ENCODE peak calls at places on chromosomes 7 and 10, in six cellular contexts. One of them, this sample, is unnamed.

GRCh38 chr10:29811751-29812427 is 177.1 kb upstream of the SVIL start:
- DNase-seq in astrocyte: peak; percentile 99
- DNase-seq in CD4-positive, alpha-beta T cell: no peak
- DNase-seq in lower lobe of right lung: no peak
- DNase-seq in left ventricle myocardium inferior: peak; percentile 15
- DNase-seq in SK-N-SH: peak; percentile 25
- DNase-seq in this sample: peak; percentile 63

GRCh38 chr10:12412671-12413368 is 63.5 kb downstream of the CAMK1D start:
- DNase-seq in SK-N-SH: no peak
- DNase-seq in lower lobe of right lung: no peak
- DNase-seq in astrocyte: no peak
- DNase-seq in CD4-positive, alpha-beta T cell: no peak
- DNase-seq in left ventricle myocardium inferior: no peak
- DNase-seq in this sample: peak; percentile 10

GRCh38 chr10:84088626-84089025 is 50.7 kb upstream of the GHITM start:
- DNase-seq in SK-N-SH: peak; percentile 63
- DNase-seq in left ventricle myocardium inferior: no peak
- DNase-seq in astrocyte: no peak
- DNase-seq in lower lobe of right lung: no peak
- DNase-seq in CD4-positive, alpha-beta T cell: no peak
- DNase-seq in this sample: no peak

GRCh38 chr7:50962962-50963374 is 180.3 kb upstream of the GRB10 start:
- DNase-seq in lower lobe of right lung: peak; percentile 75
- DNase-seq in left ventricle myocardium inferior: peak; percentile 78
- DNase-seq in astrocyte: peak; percentile 63
- DNase-seq in CD4-positive, alpha-beta T cell: no peak
- DNase-seq in SK-N-SH: no peak
- DNase-seq in this sample: peak; percentile 56

GRCh38 chr10:642186-642890 is 47.1 kb downstream of the DIP2C start:
- DNase-seq in lower lobe of right lung: peak; percentile 52
- DNase-seq in SK-N-SH: no peak
- DNase-seq in left ventricle myocardium inferior: no peak
- DNase-seq in CD4-positive, alpha-beta T cell: no peak
- DNase-seq in astrocyte: no peak
- DNase-seq in this sample: no peak

GRCh38 chr7:143384148-143384547 is 3.0 kb downstream of the ZYX start:
- DNase-seq in SK-N-SH: no peak
- DNase-seq in astrocyte: peak; percentile 56
- DNase-seq in lower lobe of right lung: no peak
- DNase-seq in left ventricle myocardium inferior: no peak
- DNase-seq in CD4-positive, alpha-beta T cell: no peak
- DNase-seq in this sample: no peak

GRCh38 chr10:122515588-122516231 is 44.8 kb upstream of the DMBT1 start:
- DNase-seq in SK-N-SH: no peak
- DNase-seq in astrocyte: peak; percentile 75
- DNase-seq in lower lobe of right lung: no peak
- DNase-seq in CD4-positive, alpha-beta T cell: peak; percentile 50
- DNase-seq in left ventricle myocardium inferior: peak; percentile 39
- DNase-seq in this sample: peak; percentile 50

GRCh38 chr7:16839646-16840045 is 34.8 kb upstream of the AGR2 start:
- DNase-seq in left ventricle myocardium inferior: no peak
- DNase-seq in CD4-positive, alpha-beta T cell: no peak
- DNase-seq in astrocyte: peak; percentile 32
- DNase-seq in SK-N-SH: no peak
- DNase-seq in lower lobe of right lung: no peak
- DNase-seq in this sample: no peak

GRCh38 chr10:70684841-70685457 is 12.6 kb downstream of the ADAMTS14 start:
- DNase-seq in left ventricle myocardium inferior: no peak
- DNase-seq in astrocyte: no peak
- DNase-seq in CD4-positive, alpha-beta T cell: no peak
- DNase-seq in lower lobe of right lung: no peak
- DNase-seq in SK-N-SH: no peak
- DNase-seq in this sample: no peak

GRCh38 chr7:37984775-37985390 is 64.4 kb downstream of the EPDR1 start:
- DNase-seq in CD4-positive, alpha-beta T cell: no peak
- DNase-seq in SK-N-SH: no peak
- DNase-seq in astrocyte: no peak
- DNase-seq in lower lobe of right lung: no peak
- DNase-seq in left ventricle myocardium inferior: no peak
- DNase-seq in this sample: no peak

GRCh38 chr10:49000437-49001398 is 61.1 kb upstream of the LRRC18 start:
- DNase-seq in lower lobe of right lung: no peak
- DNase-seq in SK-N-SH: no peak
- DNase-seq in left ventricle myocardium inferior: no peak
- DNase-seq in CD4-positive, alpha-beta T cell: no peak
- DNase-seq in astrocyte: no peak
- DNase-seq in this sample: no peak

GRCh38 chr7:27196287-27196739 is 3.6 kb downstream of the HOXA13 start:
- DNase-seq in lower lobe of right lung: peak; percentile 87
- DNase-seq in SK-N-SH: peak; percentile 83
- DNase-seq in left ventricle myocardium inferior: peak; percentile 83
- DNase-seq in astrocyte: peak; percentile 33
- DNase-seq in CD4-positive, alpha-beta T cell: peak; percentile 77
- DNase-seq in this sample: peak; percentile 88

GRCh38 chr7:94436018-94436604 is 41.4 kb downstream of the COL1A2 start:
- DNase-seq in lower lobe of right lung: no peak
- DNase-seq in astrocyte: no peak
- DNase-seq in CD4-positive, alpha-beta T cell: peak; percentile 12
- DNase-seq in SK-N-SH: peak; percentile 57
- DNase-seq in left ventricle myocardium inferior: no peak
- DNase-seq in this sample: peak; percentile 55

GRCh38 chr10:114083040-114083439 is 39.4 kb downstream of the ADRB1 start:
- DNase-seq in SK-N-SH: no peak
- DNase-seq in astrocyte: no peak
- DNase-seq in CD4-positive, alpha-beta T cell: no peak
- DNase-seq in left ventricle myocardium inferior: no peak
- DNase-seq in lower lobe of right lung: no peak
- DNase-seq in this sample: no peak

GRCh38 chr7:141597966-141598365 is 46.8 kb downstream of the AGK start:
- DNase-seq in CD4-positive, alpha-beta T cell: no peak
- DNase-seq in left ventricle myocardium inferior: no peak
- DNase-seq in lower lobe of right lung: no peak
- DNase-seq in SK-N-SH: no peak
- DNase-seq in astrocyte: no peak
- DNase-seq in this sample: no peak

GRCh38 chr7:106065560-106066500 is 46.3 kb downstream of the SYPL1 start:
- DNase-seq in SK-N-SH: no peak
- DNase-seq in left ventricle myocardium inferior: no peak
- DNase-seq in CD4-positive, alpha-beta T cell: no peak
- DNase-seq in lower lobe of right lung: no peak
- DNase-seq in astrocyte: no peak
- DNase-seq in this sample: no peak

GRCh38 chr7:121020652-121021051 is 32.1 kb downstream of the CPED1 start:
- DNase-seq in left ventricle myocardium inferior: no peak
- DNase-seq in SK-N-SH: no peak
- DNase-seq in astrocyte: peak; percentile 58
- DNase-seq in CD4-positive, alpha-beta T cell: no peak
- DNase-seq in lower lobe of right lung: no peak
- DNase-seq in this sample: no peak

GRCh38 chr7:2017483-2017891 is 215.3 kb downstream of the MAD1L1 start:
- DNase-seq in lower lobe of right lung: peak; percentile 35
- DNase-seq in left ventricle myocardium inferior: peak; percentile 2
- DNase-seq in astrocyte: no peak
- DNase-seq in CD4-positive, alpha-beta T cell: no peak
- DNase-seq in SK-N-SH: peak; percentile 43
- DNase-seq in this sample: no peak

GRCh38 chr7:126450269-126450671 is 802.5 kb downstream of the GRM8 start:
- DNase-seq in lower lobe of right lung: no peak
- DNase-seq in CD4-positive, alpha-beta T cell: no peak
- DNase-seq in left ventricle myocardium inferior: no peak
- DNase-seq in astrocyte: peak; percentile 0
- DNase-seq in SK-N-SH: no peak
- DNase-seq in this sample: no peak

GRCh38 chr7:99551329-99551728 is 585 bp downstream of the FAM200A start:
- DNase-seq in lower lobe of right lung: no peak
- DNase-seq in CD4-positive, alpha-beta T cell: no peak
- DNase-seq in SK-N-SH: peak; percentile 57
- DNase-seq in astrocyte: no peak
- DNase-seq in left ventricle myocardium inferior: no peak
- DNase-seq in this sample: no peak

GRCh38 chr10:30270247-30270646 is 78.8 kb downstream of the MTPAP start:
- DNase-seq in left ventricle myocardium inferior: no peak
- DNase-seq in astrocyte: no peak
- DNase-seq in lower lobe of right lung: no peak
- DNase-seq in CD4-positive, alpha-beta T cell: no peak
- DNase-seq in SK-N-SH: no peak
- DNase-seq in this sample: no peak

GRCh38 chr7:106344861-106345260 is 60.1 kb upstream of the NAMPT start:
- DNase-seq in astrocyte: peak; percentile 46
- DNase-seq in CD4-positive, alpha-beta T cell: no peak
- DNase-seq in lower lobe of right lung: no peak
- DNase-seq in SK-N-SH: no peak
- DNase-seq in left ventricle myocardium inferior: no peak
- DNase-seq in this sample: no peak

GRCh38 chr7:44377681-44378421 is 52.5 kb upstream of the CAMK2B start:
- DNase-seq in lower lobe of right lung: no peak
- DNase-seq in astrocyte: no peak
- DNase-seq in CD4-positive, alpha-beta T cell: no peak
- DNase-seq in SK-N-SH: peak; percentile 26
- DNase-seq in left ventricle myocardium inferior: no peak
- DNase-seq in this sample: no peak

GRCh38 chr7:12458520-12459131 is 55.0 kb upstream of the VWDE start:
- DNase-seq in lower lobe of right lung: no peak
- DNase-seq in left ventricle myocardium inferior: no peak
- DNase-seq in astrocyte: peak; percentile 4
- DNase-seq in CD4-positive, alpha-beta T cell: no peak
- DNase-seq in SK-N-SH: peak; percentile 68
- DNase-seq in this sample: peak; percentile 68

GRCh38 chr10:76291175-76291574 is 859.8 kb downstream of the LRMDA start:
- DNase-seq in CD4-positive, alpha-beta T cell: no peak
- DNase-seq in lower lobe of right lung: no peak
- DNase-seq in astrocyte: no peak
- DNase-seq in left ventricle myocardium inferior: no peak
- DNase-seq in SK-N-SH: no peak
- DNase-seq in this sample: no peak

GRCh38 chr10:5038703-5039102 is 35.0 kb upstream of the AKR1C2 start:
- DNase-seq in astrocyte: peak; percentile 10
- DNase-seq in lower lobe of right lung: no peak
- DNase-seq in left ventricle myocardium inferior: no peak
- DNase-seq in SK-N-SH: no peak
- DNase-seq in CD4-positive, alpha-beta T cell: no peak
- DNase-seq in this sample: no peak

GRCh38 chr7:44264221-44264956 is 61.0 kb downstream of the CAMK2B start:
- DNase-seq in lower lobe of right lung: no peak
- DNase-seq in left ventricle myocardium inferior: no peak
- DNase-seq in SK-N-SH: peak; percentile 89
- DNase-seq in CD4-positive, alpha-beta T cell: no peak
- DNase-seq in astrocyte: no peak
- DNase-seq in this sample: no peak

DNA sequence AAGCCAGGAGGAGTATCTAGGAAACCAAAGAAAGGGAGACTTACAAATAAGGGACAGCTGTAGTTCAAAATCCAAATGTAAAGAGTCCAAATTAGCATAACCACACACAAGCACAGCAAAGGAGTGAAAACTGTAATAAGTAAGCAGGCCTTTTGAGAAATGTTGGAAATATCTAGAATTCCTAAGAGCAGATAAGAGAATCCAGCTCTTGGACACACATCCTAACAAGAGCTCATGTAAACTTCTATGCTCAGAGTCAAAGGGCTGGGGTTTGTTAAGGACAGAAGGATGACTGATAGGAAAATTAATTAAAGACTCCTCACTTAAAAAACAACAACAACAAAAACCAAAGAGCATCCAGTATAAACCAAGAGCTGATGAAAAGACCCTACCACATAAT is 15.7 kb downstream of the ZNF25 start:
- DNase-seq in astrocyte: peak; percentile 35
- DNase-seq in lower lobe of right lung: no peak
- DNase-seq in left ventricle myocardium inferior: no peak
- DNase-seq in SK-N-SH: no peak
- DNase-seq in CD4-positive, alpha-beta T cell: no peak
- DNase-seq in this sample: no peak
- H3K9me3 ChIP-seq in astrocyte: peaks cover 7% of the 10 kb centered on the region
- H3K9me3 ChIP-seq in lower lobe of right lung: peaks cover 9% of the 10 kb centered on the region
- H3K9me3 ChIP-seq in left ventricle myocardium inferior: peaks cover 15% of the 10 kb centered on the region
- H3K9me3 ChIP-seq in SK-N-SH: no peaks in the 10 kb centered on the region
- H3K9me3 ChIP-seq in CD4-positive, alpha-beta T cell: peaks cover 10% of the 10 kb centered on the region
- H3K9me3 ChIP-seq in this sample: no peaks in the 10 kb centered on the region

DNA sequence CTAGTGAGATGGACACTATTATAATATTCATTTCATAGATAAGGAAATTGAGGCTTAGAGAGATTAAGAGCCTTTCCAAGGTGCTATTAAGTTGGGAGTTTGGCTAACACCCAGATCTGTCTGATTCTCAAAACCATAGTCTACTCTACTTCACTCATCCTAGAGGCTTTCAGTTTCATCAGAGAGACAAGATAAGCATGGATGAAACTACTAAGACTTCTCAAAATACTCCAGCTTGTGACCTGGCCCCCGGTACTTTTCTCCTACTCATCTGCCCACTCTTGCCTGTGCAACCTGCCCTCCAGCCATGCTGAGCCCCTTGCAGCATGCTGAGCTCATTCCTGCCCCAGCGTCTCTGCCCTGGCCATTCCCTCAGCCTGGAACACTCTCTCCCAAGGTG is 12.2 kb upstream of the SLC35B4 start:
- DNase-seq in astrocyte: no peak
- DNase-seq in left ventricle myocardium inferior: no peak
- DNase-seq in lower lobe of right lung: no peak
- DNase-seq in CD4-positive, alpha-beta T cell: no peak
- DNase-seq in SK-N-SH: no peak
- DNase-seq in this sample: no peak
- H3K27ac ChIP-seq in astrocyte: no peak overlapping the region
- H3K27ac ChIP-seq in left ventricle myocardium inferior: no peak overlapping the region
- H3K27ac ChIP-seq in lower lobe of right lung: no peak overlapping the region
- H3K27ac ChIP-seq in CD4-positive, alpha-beta T cell: no peak overlapping the region
- H3K27ac ChIP-seq in SK-N-SH: no peak overlapping the region
- H3K27ac ChIP-seq in this sample: no peak overlapping the region

GRCh38 chr7:157995815-157996214 is 591.8 kb downstream of the PTPRN2 start:
- DNase-seq in CD4-positive, alpha-beta T cell: no peak
- DNase-seq in lower lobe of right lung: no peak
- DNase-seq in left ventricle myocardium inferior: no peak
- DNase-seq in SK-N-SH: no peak
- DNase-seq in astrocyte: no peak
- DNase-seq in this sample: no peak
- H3K9me3 ChIP-seq in CD4-positive, alpha-beta T cell: no peaks in the 10 kb centered on the region
- H3K9me3 ChIP-seq in lower lobe of right lung: peaks cover 6% of the 10 kb centered on the region
- H3K9me3 ChIP-seq in left ventricle myocardium inferior: peaks cover 6% of the 10 kb centered on the region
- H3K9me3 ChIP-seq in SK-N-SH: peaks cover 9% of the 10 kb centered on the region
- H3K9me3 ChIP-seq in astrocyte: no peaks in the 10 kb centered on the region
- H3K9me3 ChIP-seq in this sample: no peaks in the 10 kb centered on the region

GRCh38 chr7:92717601-92717981 is 118.8 kb downstream of the CDK6 start:
- DNase-seq in lower lobe of right lung: no peak
- DNase-seq in SK-N-SH: no peak
- DNase-seq in left ventricle myocardium inferior: no peak
- DNase-seq in CD4-positive, alpha-beta T cell: no peak
- DNase-seq in astrocyte: peak; percentile 80
- DNase-seq in this sample: no peak

GRCh38 chr7:92717982-92718716 is 118.2 kb downstream of the CDK6 start:
- DNase-seq in astrocyte: peak; percentile 82
- DNase-seq in left ventricle myocardium inferior: no peak
- DNase-seq in CD4-positive, alpha-beta T cell: no peak
- DNase-seq in lower lobe of right lung: peak; percentile 48
- DNase-seq in SK-N-SH: no peak
- DNase-seq in this sample: peak; percentile 88

GRCh38 chr7:92714767-92715166 is 121.6 kb downstream of the CDK6 start:
- DNase-seq in left ventricle myocardium inferior: no peak
- DNase-seq in CD4-positive, alpha-beta T cell: no peak
- DNase-seq in SK-N-SH: no peak
- DNase-seq in lower lobe of right lung: no peak
- DNase-seq in astrocyte: peak; percentile 76
- DNase-seq in this sample: no peak

GRCh38 chr7:92715963-92716362 is 120.4 kb downstream of the CDK6 start:
- DNase-seq in CD4-positive, alpha-beta T cell: no peak
- DNase-seq in lower lobe of right lung: no peak
- DNase-seq in left ventricle myocardium inferior: no peak
- DNase-seq in astrocyte: no peak
- DNase-seq in SK-N-SH: no peak
- DNase-seq in this sample: no peak

GRCh38 chr7:92716825-92717580 is 119.4 kb downstream of the CDK6 start:
- DNase-seq in left ventricle myocardium inferior: no peak
- DNase-seq in lower lobe of right lung: no peak
- DNase-seq in CD4-positive, alpha-beta T cell: no peak
- DNase-seq in SK-N-SH: no peak
- DNase-seq in astrocyte: no peak
- DNase-seq in this sample: no peak
- H3K27ac ChIP-seq in left ventricle myocardium inferior: peak overlapping the region; percentile 93
- H3K27ac ChIP-seq in lower lobe of right lung: peak overlapping the region; percentile 86
- H3K27ac ChIP-seq in CD4-positive, alpha-beta T cell: no peak overlapping the region
- H3K27ac ChIP-seq in SK-N-SH: no peak overlapping the region
- H3K27ac ChIP-seq in astrocyte: peak overlapping the region; percentile 90
- H3K27ac ChIP-seq in this sample: peak overlapping the region; percentile 76

This sample was measured in SJCRH30.